ENCODE peak calls at places on chromosomes 4 and X, in four cellular contexts. One of them, this sample, is unnamed.

GRCh38 chr4:15428611-15429010 is 778 bp downstream of the C1QTNF7 start:
- DNase-seq in K562: no peak
- DNase-seq in Panc1: no peak
- DNase-seq in HepG2: no peak
- DNase-seq in this sample: no peak

GRCh38 chrX:45801554-45801953 is 600.9 kb upstream of the DIPK2B start:
- DNase-seq in K562: peak
- DNase-seq in Panc1: no peak
- DNase-seq in HepG2: no peak
- DNase-seq in this sample: no peak

GRCh38 chr4:7280906-7281305 is 88.6 kb downstream of the SORCS2 start:
- DNase-seq in K562: no peak
- DNase-seq in Panc1: no peak
- DNase-seq in HepG2: no peak
- DNase-seq in this sample: no peak

GRCh38 chr4:36227913-36228312 is 16.4 kb downstream of the ARAP2 start:
- DNase-seq in K562: no peak
- DNase-seq in Panc1: no peak
- DNase-seq in HepG2: no peak
- DNase-seq in this sample: no peak

GRCh38 chrX:18994713-18995112 is 10.8 kb upstream of the PHKA2 start:
- DNase-seq in K562: no peak
- DNase-seq in Panc1: no peak
- DNase-seq in HepG2: peak
- DNase-seq in this sample: no peak

GRCh38 chrX:133559909-133560308 is 144.6 kb upstream of the GPC4 start:
- DNase-seq in K562: no peak
- DNase-seq in Panc1: no peak
- DNase-seq in HepG2: no peak
- DNase-seq in this sample: no peak

GRCh38 chrX:154986826-154987575 is 35.5 kb downstream of the F8 start:
- DNase-seq in K562: no peak
- DNase-seq in Panc1: no peak
- DNase-seq in HepG2: no peak
- DNase-seq in this sample: no peak

GRCh38 chr4:15198070-15198727 is 195.9 kb downstream of the CPEB2 start:
- DNase-seq in K562: no peak
- DNase-seq in Panc1: no peak
- DNase-seq in HepG2: no peak
- DNase-seq in this sample: no peak

GRCh38 chr4:138576684-138577083 is 334.5 kb upstream of the SLC7A11 start:
- DNase-seq in K562: peak
- DNase-seq in Panc1: no peak
- DNase-seq in HepG2: peak
- DNase-seq in this sample: peak

GRCh38 chrX:94676285-94676684 is 1002.3 kb downstream of the FAM133A start:
- DNase-seq in K562: no peak
- DNase-seq in Panc1: no peak
- DNase-seq in HepG2: no peak
- DNase-seq in this sample: no peak

GRCh38 chr4:143389543-143390195 is 53.0 kb downstream of the GAB1 start:
- DNase-seq in K562: no peak
- DNase-seq in Panc1: no peak
- DNase-seq in HepG2: peak
- DNase-seq in this sample: no peak

GRCh38 chr4:185235480-185236154 is 26.2 kb downstream of the SNX25 start:
- DNase-seq in K562: peak
- DNase-seq in Panc1: no peak
- DNase-seq in HepG2: peak
- DNase-seq in this sample: no peak

GRCh38 chr4:89108068-89108467 is 3.3 kb upstream of the TIGD2 start:
- DNase-seq in K562: no peak
- DNase-seq in Panc1: no peak
- DNase-seq in HepG2: no peak
- DNase-seq in this sample: no peak

GRCh38 chr4:23360718-23361117 is 529.1 kb downstream of the PPARGC1A start:
- DNase-seq in K562: no peak
- DNase-seq in Panc1: no peak
- DNase-seq in HepG2: no peak
- DNase-seq in this sample: no peak

GRCh38 chr4:17232575-17233253 is 279.2 kb downstream of the QDPR start:
- DNase-seq in K562: no peak
- DNase-seq in Panc1: no peak
- DNase-seq in HepG2: no peak
- DNase-seq in this sample: peak

GRCh38 chr4:52376107-52376704 is 282.9 kb downstream of the USP46 start:
- DNase-seq in K562: peak
- DNase-seq in Panc1: peak
- DNase-seq in HepG2: peak
- DNase-seq in this sample: peak

GRCh38 chr4:41009411-41009810 is 204.9 kb downstream of the APBB2 start:
- DNase-seq in K562: no peak
- DNase-seq in Panc1: peak
- DNase-seq in HepG2: no peak
- DNase-seq in this sample: no peak

GRCh38 chr4:182179105-182179504 is 64.1 kb upstream of the TENM3 start:
- DNase-seq in K562: no peak
- DNase-seq in Panc1: no peak
- DNase-seq in HepG2: no peak
- DNase-seq in this sample: no peak

GRCh38 chr4:141417387-141417786 is 196.7 kb downstream of the ZNF330 start:
- DNase-seq in K562: no peak
- DNase-seq in Panc1: no peak
- DNase-seq in HepG2: no peak
- DNase-seq in this sample: no peak

GRCh38 chr4:114028071-114028470 is 48.6 kb upstream of the ARSJ start:
- DNase-seq in K562: no peak
- DNase-seq in Panc1: no peak
- DNase-seq in HepG2: no peak
- DNase-seq in this sample: no peak

GRCh38 chr4:125828316-125828715 is 513.6 kb downstream of the FAT4 start:
- DNase-seq in K562: no peak
- DNase-seq in Panc1: no peak
- DNase-seq in HepG2: no peak
- DNase-seq in this sample: no peak

GRCh38 chr4:125827338-125828074 is 512.8 kb downstream of the FAT4 start:
- DNase-seq in K562: no peak
- DNase-seq in Panc1: no peak
- DNase-seq in HepG2: no peak
- DNase-seq in this sample: no peak

GRCh38 chr4:125832161-125832560 is 517.4 kb downstream of the FAT4 start:
- DNase-seq in K562: no peak
- DNase-seq in Panc1: no peak
- DNase-seq in HepG2: no peak
- DNase-seq in this sample: no peak

GRCh38 chr4:125826801-125827200 is 512.0 kb downstream of the FAT4 start:
- DNase-seq in K562: no peak
- DNase-seq in Panc1: no peak
- DNase-seq in HepG2: no peak
- DNase-seq in this sample: no peak
- TF ChIP-seq TCF7L2 in K562: no peak
- TF ChIP-seq TCF7L2 in Panc1: no peak
- TF ChIP-seq TCF7L2 in HepG2: no peak
- TF ChIP-seq TCF7L2 in this sample: no peak

DNA sequence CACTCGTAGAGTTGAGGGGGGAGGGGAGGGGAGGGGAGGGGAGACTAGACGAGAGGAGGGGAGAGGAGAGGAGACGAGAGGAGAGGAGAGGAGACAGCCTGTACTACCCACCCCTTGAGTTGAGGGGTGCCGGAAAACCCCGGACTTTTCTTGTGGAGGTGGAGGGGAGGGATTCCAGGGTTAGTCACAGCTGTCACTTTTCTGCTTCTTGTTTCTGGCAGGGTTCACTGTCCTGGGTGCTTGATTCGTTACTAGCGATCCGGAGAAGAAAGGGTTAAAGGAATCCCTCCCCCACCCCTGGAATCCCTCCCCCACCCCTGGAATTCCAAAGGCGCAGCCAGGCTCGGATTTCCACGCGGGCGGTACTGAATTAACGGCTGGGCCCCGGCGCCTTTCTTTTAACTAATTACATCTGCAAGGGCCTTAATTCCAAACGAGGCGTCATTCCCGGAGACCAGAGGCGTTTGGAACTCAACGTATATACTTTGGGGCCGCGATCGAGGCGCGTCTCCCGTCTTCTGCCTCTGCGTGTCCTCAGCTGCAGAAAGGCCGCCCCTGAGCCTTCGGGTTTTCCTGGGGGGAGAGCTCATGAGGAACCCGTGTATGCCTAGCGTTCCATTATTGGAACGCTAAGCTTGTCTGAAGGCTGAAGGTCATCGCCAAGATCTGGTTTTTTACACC is 20.1 kb upstream of the CSF2RA start:
- DNase-seq in K562: no peak
- DNase-seq in Panc1: no peak
- DNase-seq in HepG2: peak
- DNase-seq in this sample: no peak
- TF ChIP-seq TCF7L2 in K562: no peak
- TF ChIP-seq TCF7L2 in Panc1: no peak
- TF ChIP-seq TCF7L2 in HepG2: no peak
- TF ChIP-seq TCF7L2 in this sample: no peak

GRCh38 chr4:63788271-63788670 is 621.0 kb downstream of the TECRL start:
- DNase-seq in K562: no peak
- DNase-seq in Panc1: no peak
- DNase-seq in HepG2: no peak
- DNase-seq in this sample: no peak
- TF ChIP-seq TCF7L2 in K562: no peak
- TF ChIP-seq TCF7L2 in Panc1: no peak
- TF ChIP-seq TCF7L2 in HepG2: no peak
- TF ChIP-seq TCF7L2 in this sample: no peak

GRCh38 chrX:41045960-41046567 is 39.2 kb upstream of the USP9X start:
- DNase-seq in K562: peak
- DNase-seq in Panc1: no peak
- DNase-seq in HepG2: no peak
- DNase-seq in this sample: no peak

GRCh38 chrX:41047878-41048534 is 37.2 kb upstream of the USP9X start:
- DNase-seq in K562: peak
- DNase-seq in Panc1: no peak
- DNase-seq in HepG2: peak
- DNase-seq in this sample: no peak

DNA sequence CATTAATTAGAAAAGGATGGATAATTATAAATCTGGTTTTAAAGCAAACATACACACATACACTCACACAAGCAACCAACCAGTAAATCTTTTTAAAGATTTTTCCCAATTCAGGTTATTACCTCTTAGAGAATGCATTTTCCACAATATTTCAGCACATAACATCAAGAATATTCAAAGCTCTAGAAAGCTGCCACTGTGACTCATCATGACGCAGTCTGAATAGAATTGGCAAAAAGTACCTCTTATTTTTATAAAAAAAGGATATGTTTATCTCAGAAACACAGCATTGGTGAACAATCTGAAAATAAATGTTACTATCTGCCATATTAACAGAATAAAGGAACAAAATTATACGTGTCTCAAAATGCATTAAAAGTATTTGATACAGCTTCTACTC is 41.3 kb upstream of the USP9X start:
- DNase-seq in K562: no peak
- DNase-seq in Panc1: no peak
- DNase-seq in HepG2: no peak
- DNase-seq in this sample: no peak
- TF ChIP-seq TCF7L2 in K562: no peak
- TF ChIP-seq TCF7L2 in Panc1: no peak
- TF ChIP-seq TCF7L2 in HepG2: no peak
- TF ChIP-seq TCF7L2 in this sample: no peak

DNA sequence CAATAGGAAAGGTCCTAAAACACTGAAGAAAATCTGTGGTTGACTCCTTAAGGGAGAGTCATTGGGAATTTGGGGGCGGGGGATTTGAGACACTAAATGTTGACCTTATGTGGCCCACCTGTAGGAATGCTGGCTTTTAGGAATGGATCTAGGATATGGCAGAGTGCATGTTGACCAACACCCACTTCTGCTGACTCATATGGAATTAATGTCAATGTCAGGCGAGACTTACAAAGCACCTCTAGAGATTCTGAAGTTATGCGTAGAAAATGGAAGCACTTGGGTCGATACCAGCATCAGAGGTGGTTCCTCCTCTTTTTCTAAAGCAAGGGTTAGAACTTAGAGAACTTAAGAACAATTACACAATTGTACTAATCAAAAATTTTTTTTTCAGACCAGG is 100.6 kb upstream of the CBR4 start:
- DNase-seq in K562: no peak
- DNase-seq in Panc1: no peak
- DNase-seq in HepG2: no peak
- DNase-seq in this sample: no peak
- TF ChIP-seq TCF7L2 in K562: no peak
- TF ChIP-seq TCF7L2 in Panc1: no peak
- TF ChIP-seq TCF7L2 in HepG2: no peak
- TF ChIP-seq TCF7L2 in this sample: no peak

GRCh38 chr4:150002561-150002960 is 75.7 kb upstream of the DCLK2 start:
- DNase-seq in K562: no peak
- DNase-seq in Panc1: no peak
- DNase-seq in HepG2: no peak
- DNase-seq in this sample: no peak
- TF ChIP-seq TCF7L2 in K562: no peak
- TF ChIP-seq TCF7L2 in Panc1: no peak
- TF ChIP-seq TCF7L2 in HepG2: no peak
- TF ChIP-seq TCF7L2 in this sample: no peak

GRCh38 chr4:186825069-186825468 is 101.4 kb upstream of the FAT1 start:
- DNase-seq in K562: no peak
- DNase-seq in Panc1: no peak
- DNase-seq in HepG2: peak
- DNase-seq in this sample: peak

GRCh38 chr4:186823989-186824388 is 100.3 kb upstream of the FAT1 start:
- DNase-seq in K562: peak
- DNase-seq in Panc1: no peak
- DNase-seq in HepG2: peak
- DNase-seq in this sample: no peak

GRCh38 chr4:186814535-186814934 is 90.9 kb upstream of the FAT1 start:
- DNase-seq in K562: no peak
- DNase-seq in Panc1: no peak
- DNase-seq in HepG2: no peak
- DNase-seq in this sample: no peak

GRCh38 chr4:186819357-186820086 is 95.9 kb upstream of the FAT1 start:
- DNase-seq in K562: no peak
- DNase-seq in Panc1: no peak
- DNase-seq in HepG2: no peak
- DNase-seq in this sample: no peak

GRCh38 chr4:186820371-186820990 is 96.8 kb upstream of the FAT1 start:
- DNase-seq in K562: peak
- DNase-seq in Panc1: no peak
- DNase-seq in HepG2: no peak
- DNase-seq in this sample: peak
- TF ChIP-seq TCF7L2 in K562: no peak
- TF ChIP-seq TCF7L2 in Panc1: no peak
- TF ChIP-seq TCF7L2 in HepG2: no peak
- TF ChIP-seq TCF7L2 in this sample: no peak

DNA sequence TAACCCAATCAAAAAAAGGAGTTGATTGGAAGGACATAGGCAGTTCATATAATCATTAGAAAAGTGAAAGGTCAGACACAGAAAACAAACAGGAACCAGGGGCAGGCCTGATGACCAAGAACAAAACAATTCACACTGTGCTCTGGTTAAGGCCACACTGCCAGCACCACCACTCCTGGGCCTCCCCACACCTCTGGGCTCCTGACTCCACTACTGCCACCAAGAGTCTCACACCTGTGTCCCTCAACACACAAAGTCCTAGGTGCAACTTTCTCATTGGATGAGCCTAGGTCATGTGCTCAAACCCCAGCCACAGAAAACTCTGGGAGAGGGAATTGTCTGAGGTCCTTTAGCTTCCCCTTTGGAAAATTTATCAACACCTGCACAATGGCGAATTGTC is 11.1 kb upstream of the FAM9C start:
- DNase-seq in K562: no peak
- DNase-seq in Panc1: no peak
- DNase-seq in HepG2: no peak
- DNase-seq in this sample: no peak
- TF ChIP-seq TCF7L2 in K562: no peak
- TF ChIP-seq TCF7L2 in Panc1: no peak
- TF ChIP-seq TCF7L2 in HepG2: no peak
- TF ChIP-seq TCF7L2 in this sample: no peak